ENCODE peak calls at places on chromosome 9, in four cellular contexts. Z is left ventricle myocardium inferior, C is GM23248, E is GM12865. N is an unnamed sample.

GRCh38 chr9:107337676-107338590 is 54.9 kb downstream of the RAD23B start:
- DNase-seq in Z (no peak), C (peak; percentile 67), E (no peak), N (no peak)

GRCh38 chr9:89642789-89643188 is 38.0 kb downstream of the GADD45G start:
- DNase-seq in Z (no peak), C (no peak), E (no peak), N (no peak)

GRCh38 chr9:93681316-93682154 is 105.2 kb downstream of the PHF2 start:
- DNase-seq in Z (peak; percentile 7), C (no peak), E (no peak), N (no peak)

GRCh38 chr9:3526903-3527652 is 1.3 kb upstream of the RFX3 start:
- DNase-seq in Z (no peak), C (peak; percentile 47), E (peak; percentile 87), N (no peak)

GRCh38 chr9:120713257-120714087 is 798 bp downstream of the MEGF9 start:
- DNase-seq in Z (peak; percentile 29), C (peak; percentile 45), E (no peak), N (peak; percentile 17)

GRCh38 chr9:90307177-90307833 is 335.3 kb downstream of the DIRAS2 start:
- DNase-seq in Z (no peak), C (no peak), E (no peak), N (no peak)

GRCh38 chr9:18268381-18268780 is 205.6 kb upstream of the ADAMTSL1 start:
- DNase-seq in Z (no peak), C (peak; percentile 74), E (no peak), N (peak; percentile 85)

GRCh38 chr9:73720601-73721000 is 568.9 kb downstream of the ANXA1 start:
- DNase-seq in Z (no peak), C (no peak), E (no peak), N (no peak)

GRCh38 chr9:547309-547708 is 294.2 kb upstream of the DMRT1 start:
- DNase-seq in Z (no peak), C (no peak), E (no peak), N (no peak)

GRCh38 chr9:12697719-12698118 is 4.5 kb downstream of the TYRP1 start:
- DNase-seq in Z (no peak), C (peak; percentile 22), E (no peak), N (no peak)

GRCh38 chr9:26296910-26297309 is 595.7 kb downstream of the CAAP1 start:
- DNase-seq in Z (no peak), C (peak; percentile 29), E (no peak), N (peak; percentile 37)

GRCh38 chr9:83062653-83063527 is at the start of gene RASEF:
- DNase-seq in Z (no peak), C (peak; percentile 59), E (no peak), N (peak; percentile 78)

GRCh38 chr9:36847781-36848673 is 186.0 kb downstream of the PAX5 start:
- DNase-seq in Z (no peak), C (no peak), E (no peak), N (peak; percentile 21)

GRCh38 chr9:16318516-16319060 is 551.9 kb downstream of the BNC2 start:
- DNase-seq in Z (no peak), C (no peak), E (no peak), N (no peak)

GRCh38 chr9:105296889-105297288 is 52.4 kb downstream of the SLC44A1 start:
- DNase-seq in Z (no peak), C (peak; percentile 97), E (no peak), N (peak; percentile 96)

GRCh38 chr9:121133104-121133816 is 58.5 kb downstream of the CNTRL start:
- DNase-seq in Z (no peak), C (no peak), E (peak; percentile 22), N (peak; percentile 51)

GRCh38 chr9:133777111-133777791 is 39.1 kb upstream of the SARDH start:
- DNase-seq in Z (peak; percentile 14), C (no peak), E (no peak), N (no peak)

GRCh38 chr9:33415152-33416038 is 13.0 kb upstream of the AQP7 start:
- DNase-seq in Z (peak; percentile 71), C (peak; percentile 58), E (peak; percentile 76), N (peak; percentile 76)

GRCh38 chr9:114098021-114098659 is 952 bp downstream of the KIF12 start:
- DNase-seq in Z (no peak), C (peak; percentile 37), E (no peak), N (peak; percentile 28)

GRCh38 chr9:21454149-21454548 is 13.9 kb downstream of the IFNA1 start:
- DNase-seq in Z (no peak), C (peak; percentile 78), E (no peak), N (peak; percentile 64)

GRCh38 chr9:136004712-136005111 is 43.5 kb upstream of the UBAC1 start:
- DNase-seq in Z (no peak), C (no peak), E (no peak), N (no peak)

GRCh38 chr9:131627846-131628820 is 82.8 kb downstream of the PRRT1B start:
- DNase-seq in Z (no peak), C (no peak), E (peak; percentile 84), N (no peak)

GRCh38 chr9:91117959-91118651 is 243.6 kb downstream of the AUH start:
- DNase-seq in Z (peak; percentile 85), C (peak; percentile 62), E (no peak), N (no peak)

GRCh38 chr9:87725356-87725899 is 491 bp upstream of the CTSL start:
- DNase-seq in Z (peak; percentile 40), C (peak; percentile 67), E (no peak), N (no peak)

GRCh38 chr9:4678679-4679267 is 596 bp upstream of the CDC37L1 start:
- DNase-seq in Z (no peak), C (peak; percentile 59), E (peak; percentile 43), N (peak; percentile 35)

GRCh38 chr9:32603914-32604852 is 31.2 kb upstream of the NDUFB6 start:
- DNase-seq in Z (no peak), C (peak; percentile 26), E (no peak), N (peak; percentile 88)

GRCh38 chr9:103804077-103804735 is 289.9 kb upstream of the SMC2 start:
- DNase-seq in Z (no peak), C (no peak), E (no peak), N (peak; percentile 76)

GRCh38 chr9:93865245-93865644 is 89.9 kb downstream of the BARX1 start:
- DNase-seq in Z (no peak), C (no peak), E (no peak), N (no peak)

GRCh38 chr9:134734270-134734669 is 92.7 kb downstream of the COL5A1 start:
- DNase-seq in Z (no peak), C (peak; percentile 60), E (no peak), N (no peak)

GRCh38 chr9:109253637-109254284 is 67.1 kb downstream of the EPB41L4B start:
- DNase-seq in Z (no peak), C (peak; percentile 85), E (no peak), N (peak; percentile 93)

GRCh38 chr9:8860925-8861324 is 1061.3 kb upstream of the DMAC1 start:
- DNase-seq in Z (no peak), C (no peak), E (no peak), N (no peak)

GRCh38 chr9:114081441-114082016 is 3.4 kb upstream of the AMBP start:
- DNase-seq in Z (no peak), C (no peak), E (no peak), N (no peak)

GRCh38 chr9:70470050-70471015 is 55.9 kb upstream of the KLF9 start:
- DNase-seq in Z (peak; percentile 61), C (peak; percentile 41), E (no peak), N (no peak)

GRCh38 chr9:96080364-96080763 is 204.9 kb downstream of the ERCC6L2 start:
- DNase-seq in Z (no peak), C (peak; percentile 10), E (no peak), N (peak; percentile 95)

GRCh38 chr9:113851860-113852259 is 24.2 kb upstream of the ZNF618 start:
- DNase-seq in Z (no peak), C (no peak), E (no peak), N (peak; percentile 22)

GRCh38 chr9:95171596-95171995 is 145.9 kb downstream of the FANCC start:
- DNase-seq in Z (no peak), C (no peak), E (no peak), N (no peak)

GRCh38 chr9:74277532-74277931 is 219.6 kb upstream of the RORB start:
- DNase-seq in Z (no peak), C (no peak), E (peak; percentile 75), N (no peak)

GRCh38 chr9:3510796-3511195 is 15.0 kb downstream of the RFX3 start:
- DNase-seq in Z (no peak), C (no peak), E (no peak), N (no peak)

DNA sequence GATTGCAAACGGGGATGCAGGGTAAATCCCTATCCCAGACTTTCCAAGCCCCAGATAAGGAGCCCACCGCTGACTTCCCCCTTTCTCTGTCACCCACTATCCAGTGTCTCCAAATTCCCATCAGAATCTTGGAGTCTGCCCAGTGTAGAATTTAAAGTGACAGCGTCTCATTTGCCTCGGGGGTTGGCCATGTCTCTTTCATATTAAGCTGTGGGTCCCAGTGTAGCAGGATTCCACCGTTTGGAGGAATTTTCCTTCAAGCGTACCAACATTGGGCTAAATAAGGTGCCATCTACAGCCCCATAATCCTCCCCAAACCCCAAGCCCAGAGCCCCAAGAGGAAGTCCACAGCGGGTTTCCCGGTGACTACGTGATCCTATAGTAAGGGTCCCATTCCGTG is 1.1 kb downstream of the BRINP1 start:
- DNase-seq in Z (no peak), C (no peak), E (no peak), N (no peak)
- H3K4me3 ChIP-seq in Z (peak overlapping the region; percentile 65), C (peak overlapping the region; percentile 73), E (no peak overlapping the region), N (peak overlapping the region; percentile 60)

GRCh38 chr9:78023003-78023741 is 8.4 kb downstream of the GNAQ start:
- DNase-seq in Z (no peak), C (peak; percentile 92), E (no peak), N (no peak)
- H3K4me3 ChIP-seq in Z (peak overlapping the region; percentile 20), C (peak overlapping the region; percentile 56), E (no peak overlapping the region), N (no peak overlapping the region)

DNA sequence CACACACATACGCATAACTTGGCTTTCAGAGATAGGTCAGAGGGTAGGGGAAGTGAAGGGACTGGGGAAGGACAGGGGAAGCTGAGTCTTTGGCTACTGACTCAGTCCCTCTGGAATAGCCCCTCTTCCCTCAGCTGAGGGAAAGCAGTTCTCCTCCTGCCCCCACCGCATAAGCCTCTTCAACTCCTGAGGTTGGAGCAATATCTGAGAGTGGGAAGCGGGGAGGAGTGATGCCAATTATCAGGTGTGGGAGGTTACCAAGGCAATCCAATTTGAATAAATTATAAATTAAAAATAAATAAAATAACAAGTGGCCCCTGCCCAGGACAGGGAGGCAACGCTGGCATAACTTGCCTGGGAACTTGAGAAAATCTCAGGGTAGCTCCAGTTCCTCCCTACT is 1.7 kb upstream of the STOML2 start:
- DNase-seq in Z (no peak), C (no peak), E (no peak), N (no peak)
- H3K4me3 ChIP-seq in Z (no peak overlapping the region), C (no peak overlapping the region), E (no peak overlapping the region), N (no peak overlapping the region)

DNA sequence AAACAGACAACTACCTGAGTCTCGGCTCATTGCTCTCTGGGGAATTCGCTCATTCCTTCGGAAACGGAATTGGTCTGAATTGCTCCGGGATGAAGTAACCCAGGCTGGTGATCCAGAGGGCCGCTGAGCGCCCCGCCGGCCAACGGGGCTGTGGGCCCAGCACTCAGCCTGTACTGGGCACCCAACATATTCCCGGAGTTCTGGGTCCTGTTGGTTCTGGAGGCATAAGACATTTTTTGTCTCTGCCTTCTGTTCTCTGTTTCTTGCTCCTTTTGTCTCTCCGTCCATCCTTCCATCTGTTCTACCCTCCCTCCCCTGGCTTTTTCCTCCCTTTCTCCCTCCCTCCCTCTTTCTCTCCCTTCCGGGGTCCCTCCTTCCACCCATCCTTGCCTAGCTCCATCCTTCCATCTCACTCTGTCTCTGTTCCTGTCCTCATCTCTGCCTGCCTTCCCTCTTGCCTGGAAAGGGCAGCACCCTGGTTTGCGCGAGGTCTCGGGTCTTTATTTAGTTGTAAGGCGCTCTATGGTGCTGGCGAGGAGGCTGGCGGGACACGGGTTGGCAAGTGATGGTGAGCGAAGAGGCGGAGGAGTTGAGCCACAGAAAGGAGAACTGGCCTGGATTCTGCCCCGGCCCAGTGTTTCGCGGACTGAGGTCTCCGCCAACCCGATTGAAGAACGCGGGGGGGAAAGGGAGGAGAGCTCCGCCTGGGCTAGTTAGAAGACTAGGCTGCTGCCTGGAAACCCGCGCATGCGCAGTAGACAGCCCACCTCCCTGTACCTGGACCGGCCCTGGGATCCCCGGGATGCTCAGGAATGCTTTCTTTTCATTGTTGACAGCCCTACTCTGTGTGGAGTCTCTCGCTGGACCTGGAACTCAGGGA is 1468.0 kb downstream of the FOXD4L5 start:
- DNase-seq in Z (peak; percentile 82), C (peak; percentile 92), E (peak; percentile 95), N (peak; percentile 99)
- H3K4me3 ChIP-seq in Z (peak overlapping the region; percentile 54), C (peak overlapping the region; percentile 71), E (peak overlapping the region; percentile 51), N (peak overlapping the region; percentile 68)

N was measured in mammary epithelial cell.